ENCODE peak calls at places on chromosomes 2 and 18, in ten cellular contexts. G is T-helper 17 cell; W is activated CD4-positive, alpha-beta T cell treated with anti-CD3 and anti-CD28 coated beads, Interleukin-2, amount 50 U/mL, for 4 hours; U is activated CD8-positive, alpha-beta memory T cell treated with anti-CD3 and anti-CD28 coated beads for 4 hours; N is activated naive CD4-positive, alpha-beta T cell treated with Interleukin-2 at 50 U/mL for 16 hours; R is tibial artery; Y is mucosa of gallbladder; Z is B cell; M is cardiac fibroblast; F is activated naive CD8-positive, alpha-beta T cell treated with anti-CD3 and anti-CD28 coated beads, Interleukin-2, amount 10 ng/mL, durations not matched to agents 7 days and 5 days. T is an unnamed sample.

GRCh38 chr2:42797281-42797680 is 4.9 kb upstream of the HAAO start:
- DNase-seq in R (no peak), Y (no peak), M (no peak), F (no peak), Z (no peak), W (no peak), N (no peak), G (no peak), U (no peak), T (no peak)

GRCh38 chr2:208097801-208098200 is 26.5 kb downstream of the CRYGD start:
- DNase-seq in F (no peak), Y (no peak), Z (no peak), M (peak), N (no peak), U (no peak), G (no peak), R (no peak), W (no peak), T (no peak)

GRCh38 chr18:62634991-62635630 is 80.2 kb upstream of the PHLPP1 start:
- DNase-seq in W (no peak), R (no peak), N (no peak), Z (no peak), G (no peak), U (no peak), Y (no peak), M (no peak), F (no peak), T (no peak)

GRCh38 chr2:25651782-25652455 is 21.5 kb downstream of the DTNB start:
- DNase-seq in R (no peak), W (no peak), Y (no peak), G (no peak), M (peak), N (no peak), F (no peak), Z (no peak), U (no peak), T (no peak)

GRCh38 chr18:59446012-59446411 is 86.9 kb upstream of the LMAN1 start:
- DNase-seq in W (no peak), Y (no peak), R (no peak), Z (no peak), F (no peak), G (no peak), N (no peak), M (peak), U (no peak), T (no peak)

GRCh38 chr2:85400541-85400940 is 9.6 kb downstream of the CAPG start:
- DNase-seq in G (no peak), M (no peak), Z (no peak), Y (no peak), N (no peak), W (no peak), F (no peak), U (no peak), R (no peak), T (no peak)

GRCh38 chr2:84257871-84258270 is 201.2 kb downstream of the SUCLG1 start:
- DNase-seq in M (no peak), F (no peak), Z (no peak), W (no peak), N (no peak), U (no peak), Y (no peak), R (no peak), G (no peak), T (no peak)

GRCh38 chr2:232877940-232878511 is 8.0 kb downstream of the SNORC start:
- DNase-seq in G (no peak), M (no peak), R (peak), Y (no peak), Z (peak), N (no peak), W (no peak), F (peak), U (no peak), T (no peak)

GRCh38 chr2:30222636-30223360 is 8.5 kb upstream of the LBH start:
- DNase-seq in W (no peak), N (no peak), G (no peak), F (no peak), U (no peak), Y (no peak), M (no peak), R (no peak), Z (no peak), T (no peak)